ENCODE peak calls at places on chromosomes 2 and 18, in five cellular contexts. G, Z, H, W and L are unnamed samples.
A peak's percentile ranks its signal among the peaks of the same experiment; 100 is the strongest.

GRCh38 chr2:127175821-127176354 is 44.2 kb downstream of the CYP27C1 start:
- DNase-seq in Z (no peak), H (peak; percentile 82), G (no peak), W (no peak), L (no peak)

GRCh38 chr2:232229296-232229916 is 149.1 kb upstream of the ALPP start:
- DNase-seq in W (no peak), Z (no peak), H (no peak), G (no peak), L (peak; percentile 51)

GRCh38 chr2:82968381-82968780 is 1490.7 kb downstream of the SUCLG1 start:
- DNase-seq in Z (no peak), W (no peak), H (peak; percentile 46), G (no peak), L (no peak)

GRCh38 chr2:237693281-237694039 is 66.1 kb downstream of the LRRFIP1 start:
- DNase-seq in H (no peak), Z (no peak), G (no peak), W (peak; percentile 45), L (peak; percentile 31)

GRCh38 chr2:61662990-61663389 is 124.8 kb upstream of the XPO1 start:
- DNase-seq in W (no peak), H (no peak), G (no peak), Z (no peak), L (no peak)

GRCh38 chr18:62282188-62282629 is 42.9 kb upstream of the TNFRSF11A start:
- DNase-seq in Z (no peak), G (no peak), H (peak; percentile 75), W (no peak), L (no peak)

GRCh38 chr18:2891526-2892431 is 45.0 kb downstream of the EMILIN2 start:
- DNase-seq in G (no peak), W (no peak), H (no peak), Z (no peak), L (no peak)

GRCh38 chr18:68275616-68276015 is 439.3 kb downstream of the TMX3 start:
- DNase-seq in Z (no peak), H (peak; percentile 67), W (no peak), G (no peak), L (no peak)

GRCh38 chr18:5294113-5294617 is 1.4 kb downstream of the ZBTB14 start:
- DNase-seq in W (no peak), G (peak; percentile 37), Z (no peak), H (no peak), L (peak; percentile 75)

GRCh38 chr18:21145371-21145770 is 33.8 kb upstream of the ROCK1 start:
- DNase-seq in H (no peak), W (no peak), Z (no peak), G (no peak), L (no peak)

GRCh38 chr2:70248810-70249438 is 496 bp upstream of the TIA1 start:
- DNase-seq in H (no peak), G (peak; percentile 85), W (no peak), Z (peak; percentile 81), L (no peak)

GRCh38 chr18:58861853-58862252 is 2.8 kb upstream of the ZNF532 start:
- DNase-seq in W (no peak), H (no peak), Z (no peak), G (no peak), L (no peak)

GRCh38 chr18:49858309-49859005 is 45.1 kb upstream of the ACAA2 start:
- DNase-seq in G (peak; percentile 27), H (peak; percentile 57), Z (peak; percentile 35), W (peak; percentile 37), L (peak; percentile 62)